ENCODE peak calls at places on chromosome 21, in six cellular contexts. One of them, this sample, is unnamed.

GRCh38 chr21:14864211-14865021 is 200.4 kb downstream of the NRIP1 start:
- DNase-seq in HepG2: peak; percentile 94
- DNase-seq in spleen: peak; percentile 79
- DNase-seq in HCT116: no peak
- DNase-seq in Panc1: no peak
- DNase-seq in SK-N-SH: peak; percentile 12
- DNase-seq in this sample: peak; percentile 68

GRCh38 chr21:17730782-17731181 is 88.4 kb downstream of the C21orf91 start:
- DNase-seq in HCT116: no peak
- DNase-seq in HepG2: no peak
- DNase-seq in Panc1: no peak
- DNase-seq in SK-N-SH: no peak
- DNase-seq in spleen: no peak
- DNase-seq in this sample: no peak

GRCh38 chr21:23111070-23111605 is 2112.9 kb downstream of the NCAM2 start:
- DNase-seq in HepG2: no peak
- DNase-seq in spleen: no peak
- DNase-seq in HCT116: no peak
- DNase-seq in Panc1: no peak
- DNase-seq in SK-N-SH: no peak
- DNase-seq in this sample: no peak

GRCh38 chr21:40512590-40512989 is 334.4 kb downstream of the DSCAM start:
- DNase-seq in HepG2: no peak
- DNase-seq in Panc1: no peak
- DNase-seq in SK-N-SH: peak; percentile 33
- DNase-seq in spleen: no peak
- DNase-seq in HCT116: no peak
- DNase-seq in this sample: no peak

GRCh38 chr21:14956826-14957225 is 108.0 kb downstream of the NRIP1 start:
- DNase-seq in Panc1: no peak
- DNase-seq in SK-N-SH: no peak
- DNase-seq in HepG2: no peak
- DNase-seq in spleen: no peak
- DNase-seq in HCT116: no peak
- DNase-seq in this sample: no peak

GRCh38 chr21:35911412-35912191 is 148.7 kb downstream of the SETD4 start:
- DNase-seq in SK-N-SH: no peak
- DNase-seq in HCT116: no peak
- DNase-seq in spleen: no peak
- DNase-seq in Panc1: no peak
- DNase-seq in HepG2: no peak
- DNase-seq in this sample: no peak

GRCh38 chr21:37266515-37267221 is 466 bp downstream of the VPS26C start:
- DNase-seq in HepG2: peak; percentile 27
- DNase-seq in spleen: peak; percentile 96
- DNase-seq in Panc1: no peak
- DNase-seq in SK-N-SH: peak; percentile 57
- DNase-seq in HCT116: no peak
- DNase-seq in this sample: peak; percentile 60

GRCh38 chr21:37383066-37383465 is 16.5 kb downstream of the DYRK1A start:
- DNase-seq in HCT116: no peak
- DNase-seq in Panc1: no peak
- DNase-seq in spleen: no peak
- DNase-seq in HepG2: no peak
- DNase-seq in SK-N-SH: no peak
- DNase-seq in this sample: no peak

GRCh38 chr21:14675774-14676530 is 129.8 kb upstream of the SAMSN1 start:
- DNase-seq in spleen: no peak
- DNase-seq in Panc1: no peak
- DNase-seq in HepG2: no peak
- DNase-seq in SK-N-SH: no peak
- DNase-seq in HCT116: no peak
- DNase-seq in this sample: no peak

GRCh38 chr21:9735421-9735961 is 785.9 kb upstream of the TPTE start:
- DNase-seq in Panc1: no peak
- DNase-seq in HepG2: no peak
- DNase-seq in SK-N-SH: no peak
- DNase-seq in HCT116: no peak
- DNase-seq in spleen: peak; percentile 77
- DNase-seq in this sample: no peak

GRCh38 chr21:21238882-21239400 is 240.7 kb downstream of the NCAM2 start:
- DNase-seq in SK-N-SH: peak; percentile 5
- DNase-seq in Panc1: no peak
- DNase-seq in spleen: no peak
- DNase-seq in HepG2: no peak
- DNase-seq in HCT116: no peak
- DNase-seq in this sample: no peak

GRCh38 chr21:21801921-21802320 is 803.7 kb downstream of the NCAM2 start:
- DNase-seq in HCT116: no peak
- DNase-seq in Panc1: no peak
- DNase-seq in spleen: no peak
- DNase-seq in SK-N-SH: no peak
- DNase-seq in HepG2: no peak
- DNase-seq in this sample: no peak

GRCh38 chr21:28669978-28670377 is 322.7 kb downstream of the LTN1 start:
- DNase-seq in Panc1: no peak
- DNase-seq in HepG2: no peak
- DNase-seq in HCT116: no peak
- DNase-seq in SK-N-SH: no peak
- DNase-seq in spleen: no peak
- DNase-seq in this sample: no peak

GRCh38 chr21:37243961-37244360 is 23.2 kb downstream of the VPS26C start:
- DNase-seq in SK-N-SH: no peak
- DNase-seq in HCT116: no peak
- DNase-seq in Panc1: no peak
- DNase-seq in HepG2: no peak
- DNase-seq in spleen: no peak
- DNase-seq in this sample: no peak

GRCh38 chr21:40200962-40201361 is 333.7 kb downstream of the PCP4 start:
- DNase-seq in Panc1: no peak
- DNase-seq in HepG2: no peak
- DNase-seq in spleen: no peak
- DNase-seq in SK-N-SH: no peak
- DNase-seq in HCT116: no peak
- DNase-seq in this sample: no peak

GRCh38 chr21:35922618-35923017 is 137.7 kb downstream of the SETD4 start:
- DNase-seq in HepG2: no peak
- DNase-seq in SK-N-SH: no peak
- DNase-seq in spleen: no peak
- DNase-seq in Panc1: no peak
- DNase-seq in HCT116: no peak
- DNase-seq in this sample: no peak

GRCh38 chr21:27586326-27586725 is 619.4 kb upstream of the ADAMTS5 start:
- DNase-seq in HepG2: no peak
- DNase-seq in SK-N-SH: no peak
- DNase-seq in Panc1: no peak
- DNase-seq in spleen: no peak
- DNase-seq in HCT116: no peak
- DNase-seq in this sample: no peak

GRCh38 chr21:32102426-32102825 is 176.4 kb downstream of the MIS18A start:
- DNase-seq in spleen: no peak
- DNase-seq in HepG2: no peak
- DNase-seq in Panc1: no peak
- DNase-seq in HCT116: no peak
- DNase-seq in SK-N-SH: no peak
- DNase-seq in this sample: no peak

GRCh38 chr21:14080040-14080763 is 130.6 kb downstream of the LIPI start:
- DNase-seq in Panc1: no peak
- DNase-seq in HCT116: no peak
- DNase-seq in HepG2: no peak
- DNase-seq in SK-N-SH: no peak
- DNase-seq in spleen: no peak
- DNase-seq in this sample: no peak

GRCh38 chr21:36980280-36981048 is 14.0 kb upstream of the HLCS start:
- DNase-seq in HepG2: no peak
- DNase-seq in SK-N-SH: peak; percentile 51
- DNase-seq in HCT116: no peak
- DNase-seq in Panc1: no peak
- DNase-seq in spleen: peak; percentile 80
- DNase-seq in this sample: peak; percentile 52

GRCh38 chr21:38913120-38913975 is 107.6 kb downstream of the ETS2 start:
- DNase-seq in HepG2: no peak
- DNase-seq in spleen: peak; percentile 85
- DNase-seq in HCT116: peak; percentile 77
- DNase-seq in SK-N-SH: peak; percentile 61
- DNase-seq in Panc1: no peak
- DNase-seq in this sample: peak; percentile 93
- TF ChIP-seq POLR2AphosphoS5 in HepG2: no peak
- TF ChIP-seq POLR2AphosphoS5 in spleen: peak; percentile 44
- TF ChIP-seq POLR2AphosphoS5 in HCT116: no peak
- TF ChIP-seq POLR2AphosphoS5 in SK-N-SH: no peak
- TF ChIP-seq POLR2AphosphoS5 in Panc1: no peak
- TF ChIP-seq POLR2AphosphoS5 in this sample: peak; percentile 63

GRCh38 chr21:34797202-34797527 is 128.4 kb downstream of the CLIC6 start:
- DNase-seq in HCT116: no peak
- DNase-seq in HepG2: no peak
- DNase-seq in spleen: no peak
- DNase-seq in Panc1: no peak
- DNase-seq in SK-N-SH: no peak
- DNase-seq in this sample: no peak
- H3K36me3 ChIP-seq in HCT116: peaks cover 4% of the 10 kb centered on the region
- H3K36me3 ChIP-seq in HepG2: peaks cover 4% of the 10 kb centered on the region
- H3K36me3 ChIP-seq in spleen: peaks cover 92% of the 10 kb centered on the region
- H3K36me3 ChIP-seq in Panc1: no peaks in the 10 kb centered on the region
- H3K36me3 ChIP-seq in SK-N-SH: peaks cover 48% of the 10 kb centered on the region
- H3K36me3 ChIP-seq in this sample: peaks cover 17% of the 10 kb centered on the region

GRCh38 chr21:43371786-43372185 is 55.1 kb downstream of the SIK1 start:
- DNase-seq in SK-N-SH: no peak
- DNase-seq in spleen: no peak
- DNase-seq in HepG2: no peak
- DNase-seq in HCT116: no peak
- DNase-seq in Panc1: no peak
- DNase-seq in this sample: no peak
- H3K4me3 ChIP-seq in SK-N-SH: no peak overlapping the region
- H3K4me3 ChIP-seq in spleen: no peak overlapping the region
- H3K4me3 ChIP-seq in HepG2: no peak overlapping the region
- H3K4me3 ChIP-seq in HCT116: no peak overlapping the region
- H3K4me3 ChIP-seq in Panc1: no peak overlapping the region
- H3K4me3 ChIP-seq in this sample: no peak overlapping the region

GRCh38 chr21:41566500-41567014 is 58.6 kb upstream of the TMPRSS2 start:
- DNase-seq in SK-N-SH: no peak
- DNase-seq in spleen: no peak
- DNase-seq in Panc1: no peak
- DNase-seq in HepG2: no peak
- DNase-seq in HCT116: no peak
- DNase-seq in this sample: no peak
- TF ChIP-seq POLR2AphosphoS5 in SK-N-SH: no peak
- TF ChIP-seq POLR2AphosphoS5 in spleen: no peak
- TF ChIP-seq POLR2AphosphoS5 in Panc1: no peak
- TF ChIP-seq POLR2AphosphoS5 in HepG2: no peak
- TF ChIP-seq POLR2AphosphoS5 in HCT116: no peak
- TF ChIP-seq POLR2AphosphoS5 in this sample: no peak

GRCh38 chr21:33152228-33153130 is 77.3 kb upstream of the IFNAR2 start:
- DNase-seq in SK-N-SH: peak; percentile 23
- DNase-seq in Panc1: no peak
- DNase-seq in spleen: no peak
- DNase-seq in HepG2: no peak
- DNase-seq in HCT116: no peak
- DNase-seq in this sample: no peak
- H3K36me3 ChIP-seq in SK-N-SH: no peaks in the 10 kb centered on the region
- H3K36me3 ChIP-seq in Panc1: no peaks in the 10 kb centered on the region
- H3K36me3 ChIP-seq in spleen: no peaks in the 10 kb centered on the region
- H3K36me3 ChIP-seq in HepG2: no peaks in the 10 kb centered on the region
- H3K36me3 ChIP-seq in HCT116: no peaks in the 10 kb centered on the region
- H3K36me3 ChIP-seq in this sample: no peaks in the 10 kb centered on the region

GRCh38 chr21:45809421-45809820 is 165.9 kb downstream of the PCBP3 start:
- DNase-seq in HCT116: no peak
- DNase-seq in spleen: peak; percentile 58
- DNase-seq in HepG2: no peak
- DNase-seq in Panc1: no peak
- DNase-seq in SK-N-SH: no peak
- DNase-seq in this sample: no peak
- H3K4me3 ChIP-seq in HCT116: no peak overlapping the region
- H3K4me3 ChIP-seq in spleen: no peak overlapping the region
- H3K4me3 ChIP-seq in HepG2: no peak overlapping the region
- H3K4me3 ChIP-seq in Panc1: no peak overlapping the region
- H3K4me3 ChIP-seq in SK-N-SH: no peak overlapping the region
- H3K4me3 ChIP-seq in this sample: no peak overlapping the region

DNA sequence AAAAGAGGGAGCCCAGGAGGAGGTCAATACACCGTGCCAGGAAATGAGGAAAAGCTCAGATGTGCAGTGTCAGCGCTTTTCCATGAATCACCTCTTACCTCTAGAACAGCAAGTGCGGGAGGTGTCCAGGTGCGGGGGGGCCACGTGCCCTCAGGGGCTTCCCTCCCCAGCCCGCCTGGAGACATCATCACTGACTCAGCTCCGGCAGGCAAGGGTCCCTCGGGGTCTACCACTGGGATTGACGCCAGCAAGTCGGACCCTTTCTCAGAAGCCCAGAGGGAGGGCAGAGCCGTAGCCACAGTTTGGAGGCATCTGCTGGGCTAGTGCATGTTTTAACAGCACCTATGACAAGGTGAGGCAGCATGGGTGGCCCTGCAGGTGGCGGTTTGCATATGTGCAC is 67.4 kb upstream of the TRAPPC10 start:
- DNase-seq in Panc1: no peak
- DNase-seq in HCT116: no peak
- DNase-seq in spleen: no peak
- DNase-seq in HepG2: no peak
- DNase-seq in SK-N-SH: no peak
- DNase-seq in this sample: no peak
- TF ChIP-seq POLR2AphosphoS5 in Panc1: no peak
- TF ChIP-seq POLR2AphosphoS5 in HCT116: no peak
- TF ChIP-seq POLR2AphosphoS5 in spleen: no peak
- TF ChIP-seq POLR2AphosphoS5 in HepG2: no peak
- TF ChIP-seq POLR2AphosphoS5 in SK-N-SH: no peak
- TF ChIP-seq POLR2AphosphoS5 in this sample: no peak

GRCh38 chr21:45509566-45510465 is 32.4 kb downstream of the SLC19A1 start:
- DNase-seq in SK-N-SH: peak; percentile 61
- DNase-seq in spleen: peak; percentile 77
- DNase-seq in HepG2: no peak
- DNase-seq in Panc1: no peak
- DNase-seq in HCT116: no peak
- DNase-seq in this sample: no peak

GRCh38 chr21:45512626-45513002 is 29.6 kb downstream of the SLC19A1 start:
- DNase-seq in Panc1: no peak
- DNase-seq in SK-N-SH: no peak
- DNase-seq in HCT116: no peak
- DNase-seq in HepG2: no peak
- DNase-seq in spleen: no peak
- DNase-seq in this sample: no peak

GRCh38 chr21:45511661-45512431 is 30.4 kb downstream of the SLC19A1 start:
- DNase-seq in spleen: peak; percentile 75
- DNase-seq in HCT116: no peak
- DNase-seq in SK-N-SH: no peak
- DNase-seq in HepG2: no peak
- DNase-seq in Panc1: no peak
- DNase-seq in this sample: peak; percentile 61

GRCh38 chr21:45510466-45510955 is 31.7 kb downstream of the SLC19A1 start:
- DNase-seq in HCT116: no peak
- DNase-seq in HepG2: no peak
- DNase-seq in Panc1: no peak
- DNase-seq in SK-N-SH: no peak
- DNase-seq in spleen: peak; percentile 49
- DNase-seq in this sample: no peak

DNA sequence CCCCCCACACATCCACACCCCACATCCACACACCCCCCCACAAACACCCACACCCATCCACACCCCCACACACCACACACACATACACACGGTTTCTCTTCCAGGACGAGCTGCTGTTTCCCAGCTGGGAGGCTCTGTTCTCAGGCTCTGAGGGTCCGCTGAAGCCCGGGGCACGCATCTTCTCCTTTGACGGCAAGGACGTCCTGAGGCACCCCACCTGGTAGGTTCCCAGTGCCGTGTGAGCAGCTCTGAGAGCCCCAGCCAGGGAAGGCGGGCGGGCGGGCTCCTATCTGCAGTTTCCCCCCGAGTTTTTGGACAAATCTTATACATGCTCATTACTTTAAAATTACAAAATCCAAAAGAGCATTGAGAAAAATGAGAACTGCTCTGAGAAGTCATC is 31.2 kb downstream of the SLC19A1 start:
- DNase-seq in HepG2: no peak
- DNase-seq in SK-N-SH: no peak
- DNase-seq in HCT116: no peak
- DNase-seq in spleen: peak; percentile 49
- DNase-seq in Panc1: no peak
- DNase-seq in this sample: no peak
- H3K36me3 ChIP-seq in HepG2: peaks cover 12% of the 10 kb centered on the region
- H3K36me3 ChIP-seq in SK-N-SH: peaks cover 43% of the 10 kb centered on the region
- H3K36me3 ChIP-seq in HCT116: peaks cover 4% of the 10 kb centered on the region
- H3K36me3 ChIP-seq in spleen: peaks cover 79% of the 10 kb centered on the region
- H3K36me3 ChIP-seq in Panc1: no peaks in the 10 kb centered on the region
- H3K36me3 ChIP-seq in this sample: no peaks in the 10 kb centered on the region

This sample was measured in stomach.